ENCODE peak calls at places on chromosomes 5 and 9, in eight cellular contexts. Y is RWPE2, G is WERI-Rb-1, L is PC-9, Z is fibroblast of lung, B is tibial artery, R is pancreas, A is hepatocyte. Q is an unnamed sample. For H3K9me3, the result is how much of the 10 kb centered on the place peaks cover.

GRCh38 chr5:10588109-10588775 is 24.4 kb downstream of the ANKRD33B start:
- DNase-seq in Y (no peak), R (no peak), B (no peak), L (no peak), G (no peak), A (no peak), Z (no peak), Q (no peak)

GRCh38 chr9:33942471-33943083 is 106.1 kb downstream of the UBAP2 start:
- DNase-seq in Z (peak), A (no peak), G (no peak), R (no peak), Y (no peak), B (no peak), L (peak), Q (no peak)

GRCh38 chr9:114775121-114775520 is 30.7 kb downstream of the TNFSF15 start:
- DNase-seq in Z (no peak), Y (no peak), B (no peak), A (no peak), R (no peak), G (no peak), L (no peak), Q (no peak)

GRCh38 chr5:133240425-133241091 is 188.7 kb downstream of the HSPA4 start:
- DNase-seq in A (peak), Z (peak), R (no peak), L (peak), G (no peak), B (peak), Y (peak), Q (peak)

GRCh38 chr9:91023741-91024140 is 222.1 kb downstream of the SYK start:
- DNase-seq in R (no peak), L (no peak), B (no peak), Y (no peak), Z (no peak), G (no peak), A (no peak), Q (no peak)

GRCh38 chr9:126360073-126360472 is 33.4 kb downstream of the MVB12B start:
- DNase-seq in G (no peak), B (no peak), R (no peak), Z (no peak), L (no peak), Y (no peak), A (no peak), Q (no peak)

GRCh38 chr5:68426609-68427008 is 211.1 kb downstream of the PIK3R1 start:
- DNase-seq in L (no peak), A (no peak), B (no peak), G (no peak), Y (no peak), R (no peak), Z (no peak), Q (no peak)

GRCh38 chr9:118652258-118652657 is 717.0 kb downstream of the BRINP1 start:
- DNase-seq in G (no peak), Z (no peak), B (no peak), Y (no peak), L (no peak), R (no peak), A (no peak), Q (no peak)

GRCh38 chr9:97318433-97318832 is 11.0 kb downstream of the CCDC180 start:
- DNase-seq in G (no peak), B (no peak), R (no peak), Z (no peak), A (no peak), Y (no peak), L (peak), Q (peak)

GRCh38 chr5:143147918-143148317 is 255.6 kb downstream of the NR3C1 start:
- DNase-seq in B (peak), R (no peak), L (no peak), A (no peak), Y (no peak), Z (peak), G (no peak), Q (no peak)

GRCh38 chr5:181138258-181138657 is 7.3 kb upstream of the OR2V1 start:
- DNase-seq in R (no peak), L (no peak), Z (no peak), B (no peak), Y (peak), G (no peak), A (no peak), Q (no peak)

GRCh38 chr5:122401991-122402710 is 90.1 kb downstream of the SNCAIP start:
- DNase-seq in R (no peak), B (no peak), Z (no peak), Y (no peak), G (no peak), L (no peak), A (no peak), Q (no peak)

GRCh38 chr5:178241688-178242231 is 9.2 kb upstream of the PHYKPL start:
- DNase-seq in Z (no peak), L (no peak), A (no peak), R (no peak), G (no peak), B (no peak), Y (no peak), Q (peak)

GRCh38 chr5:75037106-75037505 is 15.3 kb downstream of the GCNT4 start:
- DNase-seq in B (no peak), R (peak), Y (peak), A (peak), Z (peak), L (peak), G (no peak), Q (no peak)

GRCh38 chr9:137866226-137867141 is 11.1 kb upstream of the CACNA1B start:
- DNase-seq in L (no peak), G (no peak), B (no peak), Z (no peak), A (no peak), Y (no peak), R (no peak), Q (no peak)

GRCh38 chr5:19369048-19369447 is 619.0 kb downstream of the CDH18 start:
- DNase-seq in Z (no peak), Y (no peak), L (no peak), G (no peak), R (no peak), A (no peak), B (no peak), Q (no peak)

GRCh38 chr5:133460172-133460758 is 152.1 kb downstream of the FSTL4 start:
- DNase-seq in L (no peak), Z (peak), R (no peak), G (peak), B (no peak), A (no peak), Y (no peak), Q (no peak)

GRCh38 chr5:59062986-59063683 is 480.3 kb downstream of the RAB3C start:
- DNase-seq in Y (no peak), R (no peak), B (no peak), L (peak), G (no peak), Z (peak), A (no peak), Q (no peak)

DNA sequence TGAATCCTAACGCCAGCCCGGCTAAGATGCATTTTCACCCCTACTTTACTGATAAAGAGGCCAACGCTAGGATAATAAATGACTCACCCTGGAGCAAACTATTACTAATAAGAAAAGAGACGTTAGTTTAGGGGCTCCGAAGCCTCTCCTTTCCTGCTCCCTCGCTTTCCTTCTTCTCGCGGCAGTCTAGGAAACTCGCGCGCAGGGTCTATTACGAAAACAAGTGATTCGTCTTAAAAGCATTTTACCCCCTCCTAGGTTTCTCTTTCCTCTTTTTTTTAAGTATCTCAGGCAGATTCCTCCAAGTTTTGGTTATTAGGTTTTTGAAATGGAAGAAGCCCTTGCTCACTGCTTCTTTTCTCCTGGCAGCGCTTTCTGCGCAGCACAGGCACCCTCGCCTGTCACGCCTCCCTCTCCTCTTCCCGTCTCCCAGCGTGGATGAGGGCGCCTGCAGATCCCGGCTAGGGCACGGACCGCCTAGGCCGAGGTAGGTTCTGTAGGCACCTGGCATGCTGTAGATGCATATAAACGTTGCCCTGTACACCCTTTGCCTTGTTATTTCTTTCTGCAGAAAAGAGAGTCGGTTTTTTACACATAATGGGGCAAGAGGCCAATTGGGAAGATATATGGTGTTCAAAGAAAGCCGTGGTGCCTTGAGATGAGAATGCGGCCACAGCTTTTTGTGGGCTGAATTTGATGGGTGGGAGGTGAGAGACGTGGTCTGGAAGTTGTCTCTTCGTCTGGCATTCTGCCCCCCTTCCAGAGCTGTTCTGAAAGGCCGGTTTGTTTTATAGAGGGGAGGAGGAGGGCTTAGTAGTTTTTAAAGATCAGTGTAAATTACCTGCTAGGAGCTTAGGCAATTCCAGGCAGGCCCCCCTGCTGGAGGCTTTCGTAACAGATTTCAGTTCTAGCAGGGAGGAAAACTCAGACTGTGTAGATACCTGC is 981 bp downstream of the GCNT1 start:
- DNase-seq in A (peak), L (peak), Z (peak), B (peak), Y (peak), G (peak), R (peak), Q (peak)
- TF ChIP-seq CTCF in A (peak), L (peak), Z (peak), B (no peak), Y (peak), G (peak), R (no peak), Q (no peak)

GRCh38 chr9:130268521-130269131 is 3.1 kb downstream of the HMCN2 start:
- DNase-seq in B (no peak), A (no peak), R (no peak), Y (no peak), G (no peak), L (no peak), Z (no peak), Q (peak)
- H3K9me3 ChIP-seq in B (under half), A (under half), R (under half), Y (under half), G (under half), L (under half), Z (under half), Q (under half)

DNA sequence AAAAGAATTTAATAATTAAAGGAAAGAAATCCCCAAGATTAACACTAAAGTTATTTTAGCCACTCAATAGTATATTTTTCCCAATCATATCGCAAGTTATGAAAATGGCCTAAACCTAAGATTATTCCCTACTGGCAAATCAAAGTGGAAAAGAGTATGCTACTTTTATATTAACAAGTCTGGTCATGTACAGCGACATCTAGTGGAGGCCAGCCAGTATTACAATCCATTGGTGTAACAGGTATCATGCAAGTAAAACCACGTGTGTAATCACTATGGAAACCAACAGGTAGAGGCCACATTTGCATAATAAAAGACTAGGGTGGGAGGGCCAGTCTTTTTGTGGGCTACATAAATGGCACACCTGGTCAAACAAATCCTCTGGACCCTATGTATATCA is 976.4 kb upstream of the CDH9 start:
- DNase-seq in L (peak), A (no peak), Y (no peak), Z (no peak), B (no peak), G (peak), R (no peak), Q (no peak)
- TF ChIP-seq CTCF in L (peak), A (no peak), Y (peak), Z (peak), B (no peak), G (peak), R (no peak), Q (no peak)

GRCh38 chr5:116229131-116229530 is 144.3 kb downstream of the COMMD10 start:
- DNase-seq in A (no peak), L (no peak), B (no peak), Y (no peak), Z (no peak), G (no peak), R (no peak), Q (no peak)

GRCh38 chr5:116231288-116231687 is 146.5 kb downstream of the COMMD10 start:
- DNase-seq in L (no peak), A (no peak), R (no peak), B (no peak), G (no peak), Z (no peak), Y (no peak), Q (no peak)

DNA sequence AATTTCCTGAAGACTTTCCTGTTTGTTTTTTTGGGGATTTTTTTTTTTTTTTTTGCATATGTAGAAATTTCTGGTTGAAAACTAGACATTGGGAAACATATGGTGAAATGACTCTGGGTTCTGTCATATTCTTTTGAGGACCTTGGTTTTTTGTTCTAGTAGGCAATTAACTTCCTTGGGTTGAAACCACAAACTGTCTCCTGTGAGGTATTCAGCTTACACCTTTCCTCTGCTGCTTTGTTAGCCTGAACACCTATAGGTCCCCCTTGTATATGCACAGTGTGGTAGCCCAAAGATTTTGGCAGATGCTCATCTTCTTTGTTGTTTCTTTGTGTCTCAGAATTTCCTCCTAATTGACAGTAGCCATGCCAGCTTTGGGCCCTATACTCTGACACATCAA is 140.5 kb downstream of the COMMD10 start:
- DNase-seq in R (no peak), Y (no peak), G (no peak), L (no peak), B (no peak), A (no peak), Z (no peak), Q (no peak)
- H3K9me3 ChIP-seq in R (under half), Y (under half), G (under half), L (under half), B (under half), A (under half), Z (under half), Q (under half)

GRCh38 chr9:131677445-131678180 is 62.3 kb downstream of the RAPGEF1 start:
- DNase-seq in L (peak), G (no peak), R (no peak), Y (no peak), Z (peak), B (no peak), A (no peak), Q (no peak)
- TF ChIP-seq CTCF in L (no peak), G (no peak), R (no peak), Y (no peak), Z (no peak), B (no peak), A (no peak), Q (no peak)

GRCh38 chr5:141422742-141423291 is 2.0 kb downstream of the PCDHGA11 start:
- DNase-seq in Z (no peak), L (no peak), A (no peak), R (no peak), Y (no peak), B (no peak), G (no peak), Q (no peak)

GRCh38 chr5:141431286-141431685 is 979 bp downstream of the PCDHGA12 start:
- DNase-seq in R (no peak), A (no peak), Z (peak), Y (no peak), G (no peak), B (no peak), L (no peak), Q (no peak)

GRCh38 chr5:141430332-141431113 is at the start of gene PCDHGA12:
- DNase-seq in Z (peak), Y (no peak), L (no peak), A (no peak), B (peak), R (no peak), G (no peak), Q (no peak)

DNA sequence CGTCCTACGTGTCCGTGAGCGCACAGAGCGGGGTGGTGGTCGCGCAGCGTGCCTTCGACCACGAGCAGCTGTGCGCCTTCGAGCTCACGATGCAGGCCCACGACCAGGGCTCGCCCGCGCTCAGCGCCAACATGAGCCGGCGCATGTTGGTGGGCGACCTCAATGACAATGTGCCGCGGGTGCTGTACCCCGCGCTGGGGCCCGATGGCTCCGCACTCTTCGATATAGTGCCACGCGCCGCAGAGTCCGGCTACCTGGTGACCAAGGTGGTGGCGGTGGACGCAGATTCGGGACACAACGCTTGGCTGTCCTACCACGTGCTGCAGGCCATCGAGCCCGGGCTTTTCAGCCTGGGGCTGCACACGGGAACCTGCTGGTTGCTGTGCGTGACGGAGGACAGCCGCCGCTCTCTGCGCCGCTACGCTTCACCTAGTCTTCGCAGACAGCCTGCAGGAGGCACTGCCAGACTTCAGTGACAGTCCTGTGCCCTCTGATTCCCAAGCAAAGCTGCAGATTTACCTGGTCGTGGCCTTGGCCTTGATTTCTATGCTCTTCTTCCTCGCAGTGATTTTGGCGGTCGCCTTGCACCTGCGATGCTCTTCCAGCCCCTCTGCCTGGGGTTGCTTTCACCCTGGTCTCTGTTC is 2.4 kb upstream of the PCDHGA12 start:
- DNase-seq in Z (no peak), G (no peak), L (no peak), Y (no peak), R (no peak), B (no peak), A (no peak), Q (no peak)
- H3K9me3 ChIP-seq in Z (under half), G (under half), L (under half), Y (half or more), R (under half), B (half or more), A (half or more), Q (half or more)

GRCh38 chr9:87290241-87290700 is 207.4 kb upstream of the DAPK1 start:
- DNase-seq in Z (no peak), R (no peak), G (no peak), A (peak), L (no peak), B (no peak), Y (no peak), Q (no peak)
- TF ChIP-seq CTCF in Z (peak), R (no peak), G (peak), A (peak), L (peak), B (peak), Y (no peak), Q (no peak)

DNA sequence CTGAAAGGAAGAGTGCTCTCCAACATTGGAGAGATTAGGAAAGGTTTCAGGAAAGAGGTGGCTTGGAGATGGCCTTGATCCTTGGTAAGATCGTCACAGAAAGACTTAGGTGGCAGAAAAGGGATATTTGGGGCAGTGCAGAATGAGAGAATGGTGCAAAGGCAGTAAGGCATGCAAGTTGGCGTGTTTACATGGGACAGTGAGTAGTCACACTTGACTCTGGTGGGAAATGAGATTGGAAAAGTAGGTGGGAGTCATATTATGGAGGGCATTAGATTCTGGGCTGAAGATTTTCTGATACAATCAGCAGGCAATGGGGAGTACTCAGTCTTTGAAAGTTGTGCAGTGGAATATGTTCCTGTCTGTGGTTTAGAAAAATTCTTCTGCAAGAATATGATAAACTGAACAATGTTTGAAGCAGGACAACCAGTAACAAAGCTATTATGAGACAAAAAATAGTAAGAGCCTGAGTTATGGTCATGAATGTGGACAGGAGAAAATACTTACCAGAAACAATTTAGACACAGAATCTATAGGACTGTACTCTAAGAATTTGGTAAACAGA is 76.2 kb upstream of the ANKRD55 start:
- DNase-seq in Z (no peak), Y (no peak), A (no peak), G (no peak), R (no peak), L (no peak), B (no peak), Q (no peak)
- H3K9me3 ChIP-seq in Z (under half), Y (under half), A (under half), G (under half), R (under half), L (under half), B (under half), Q (under half)

DNA sequence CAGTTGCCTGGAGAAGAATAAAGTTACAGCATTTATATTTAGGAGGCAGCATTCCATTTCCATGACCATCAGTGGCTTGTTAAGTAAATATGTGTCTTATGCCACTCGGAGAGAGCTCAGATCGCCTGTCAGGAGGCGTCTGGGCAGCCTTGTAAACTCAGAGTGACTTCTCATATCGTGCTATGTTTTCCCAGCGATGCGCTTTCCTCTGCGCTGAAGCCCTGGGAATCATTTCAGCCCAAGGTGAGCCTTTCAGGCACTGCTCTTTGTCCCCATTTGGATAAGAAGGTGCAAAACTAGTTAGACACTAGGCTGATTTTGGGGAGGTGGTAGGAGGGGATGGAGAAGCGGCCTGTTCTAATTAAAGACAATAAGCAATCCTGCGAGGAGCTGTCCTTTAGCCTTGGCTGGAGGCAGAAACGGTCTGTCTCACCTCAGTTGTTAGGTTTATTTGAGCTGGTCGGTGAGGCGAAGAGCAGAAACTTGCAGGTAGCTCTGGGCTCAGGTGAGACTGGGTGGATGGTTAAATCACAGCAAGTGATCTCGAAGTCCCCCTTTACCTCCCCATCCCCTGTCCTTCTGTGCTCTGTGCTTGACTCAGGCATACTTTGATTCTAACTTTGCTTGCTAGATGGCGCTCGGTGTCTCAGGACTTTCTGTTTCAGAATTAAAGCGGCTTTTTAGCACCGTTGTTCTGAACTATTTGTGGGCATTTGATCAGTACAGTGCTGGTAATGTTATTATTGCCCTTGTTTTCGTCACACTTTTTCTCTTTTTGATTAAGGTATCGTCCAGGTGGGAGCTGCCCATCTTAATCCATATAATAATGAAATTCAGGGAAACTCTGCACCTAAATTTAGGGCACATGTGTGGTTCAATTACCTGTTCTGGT is 24.6 kb downstream of the NR2F1 start:
- DNase-seq in L (peak), G (peak), Y (no peak), A (peak), B (no peak), Z (peak), R (no peak), Q (no peak)
- TF ChIP-seq CTCF in L (peak), G (peak), Y (peak), A (peak), B (peak), Z (peak), R (no peak), Q (peak)

GRCh38 chr5:104345513-104345823 is 782.9 kb upstream of the NUDT12 start:
- DNase-seq in G (no peak), B (no peak), L (no peak), A (no peak), Y (no peak), R (no peak), Z (no peak), Q (no peak)
- H3K9me3 ChIP-seq in G (under half), B (under half), L (under half), A (under half), Y (under half), R (under half), Z (under half), Q (under half)

Q was measured in spleen.